ENCODE peak calls at places on chromosomes 5 and 9, in ten cellular contexts. One of them, this sample, is unnamed.

GRCh38 chr9:137434498-137435380 is 6.4 kb downstream of the ENTPD8 start:
- DNase-seq in HTR-8/SVneo: no peak
- DNase-seq in stimulated activated CD4-positive, alpha-beta T cell treated with anti-CD3 and anti-CD28 coated beads, Interleukin-2, amount 100 ng/mL, for 48 hours: no peak
- DNase-seq in activated CD4-positive, alpha-beta T cell treated with anti-CD3 and anti-CD28 coated beads, Interleukin-2, amount 50 U/mL, for 4 hours: no peak
- DNase-seq in RPMI8226: no peak
- DNase-seq in Jurkat, Clone E6-1: no peak
- DNase-seq in mesothelial cell of epicardium: peak
- DNase-seq in uterus: no peak
- DNase-seq in kidney tubule cell: no peak
- DNase-seq in iris pigment epithelial cell: no peak
- DNase-seq in this sample: no peak

GRCh38 chr5:473344-474192 is 30.6 kb downstream of the EXOC3 start:
- DNase-seq in HTR-8/SVneo: peak
- DNase-seq in stimulated activated CD4-positive, alpha-beta T cell treated with anti-CD3 and anti-CD28 coated beads, Interleukin-2, amount 100 ng/mL, for 48 hours: peak
- DNase-seq in activated CD4-positive, alpha-beta T cell treated with anti-CD3 and anti-CD28 coated beads, Interleukin-2, amount 50 U/mL, for 4 hours: no peak
- DNase-seq in RPMI8226: peak
- DNase-seq in Jurkat, Clone E6-1: no peak
- DNase-seq in mesothelial cell of epicardium: peak
- DNase-seq in uterus: no peak
- DNase-seq in kidney tubule cell: peak
- DNase-seq in iris pigment epithelial cell: peak
- DNase-seq in this sample: no peak

GRCh38 chr5:104016650-104017049 is 454.1 kb upstream of the NUDT12 start:
- DNase-seq in HTR-8/SVneo: no peak
- DNase-seq in stimulated activated CD4-positive, alpha-beta T cell treated with anti-CD3 and anti-CD28 coated beads, Interleukin-2, amount 100 ng/mL, for 48 hours: no peak
- DNase-seq in activated CD4-positive, alpha-beta T cell treated with anti-CD3 and anti-CD28 coated beads, Interleukin-2, amount 50 U/mL, for 4 hours: no peak
- DNase-seq in RPMI8226: no peak
- DNase-seq in Jurkat, Clone E6-1: no peak
- DNase-seq in mesothelial cell of epicardium: no peak
- DNase-seq in uterus: no peak
- DNase-seq in kidney tubule cell: no peak
- DNase-seq in iris pigment epithelial cell: peak
- DNase-seq in this sample: no peak

GRCh38 chr9:88106492-88106891 is 31.8 kb downstream of the SPATA31C2 start:
- DNase-seq in HTR-8/SVneo: peak
- DNase-seq in stimulated activated CD4-positive, alpha-beta T cell treated with anti-CD3 and anti-CD28 coated beads, Interleukin-2, amount 100 ng/mL, for 48 hours: no peak
- DNase-seq in activated CD4-positive, alpha-beta T cell treated with anti-CD3 and anti-CD28 coated beads, Interleukin-2, amount 50 U/mL, for 4 hours: no peak
- DNase-seq in RPMI8226: no peak
- DNase-seq in Jurkat, Clone E6-1: no peak
- DNase-seq in mesothelial cell of epicardium: no peak
- DNase-seq in uterus: peak
- DNase-seq in kidney tubule cell: peak
- DNase-seq in iris pigment epithelial cell: peak
- DNase-seq in this sample: no peak

GRCh38 chr9:87556821-87557220 is 59.2 kb downstream of the DAPK1 start:
- DNase-seq in HTR-8/SVneo: no peak
- DNase-seq in stimulated activated CD4-positive, alpha-beta T cell treated with anti-CD3 and anti-CD28 coated beads, Interleukin-2, amount 100 ng/mL, for 48 hours: no peak
- DNase-seq in activated CD4-positive, alpha-beta T cell treated with anti-CD3 and anti-CD28 coated beads, Interleukin-2, amount 50 U/mL, for 4 hours: no peak
- DNase-seq in RPMI8226: no peak
- DNase-seq in Jurkat, Clone E6-1: no peak
- DNase-seq in mesothelial cell of epicardium: no peak
- DNase-seq in uterus: no peak
- DNase-seq in kidney tubule cell: no peak
- DNase-seq in iris pigment epithelial cell: no peak
- DNase-seq in this sample: no peak

GRCh38 chr9:122954253-122954691 is 13.5 kb downstream of the RABGAP1 start:
- DNase-seq in HTR-8/SVneo: no peak
- DNase-seq in stimulated activated CD4-positive, alpha-beta T cell treated with anti-CD3 and anti-CD28 coated beads, Interleukin-2, amount 100 ng/mL, for 48 hours: no peak
- DNase-seq in activated CD4-positive, alpha-beta T cell treated with anti-CD3 and anti-CD28 coated beads, Interleukin-2, amount 50 U/mL, for 4 hours: no peak
- DNase-seq in RPMI8226: no peak
- DNase-seq in Jurkat, Clone E6-1: no peak
- DNase-seq in mesothelial cell of epicardium: no peak
- DNase-seq in uterus: no peak
- DNase-seq in kidney tubule cell: peak
- DNase-seq in iris pigment epithelial cell: peak
- DNase-seq in this sample: no peak

GRCh38 chr5:61051267-61051666 is 106.3 kb downstream of the NDUFAF2 start:
- DNase-seq in HTR-8/SVneo: peak
- DNase-seq in stimulated activated CD4-positive, alpha-beta T cell treated with anti-CD3 and anti-CD28 coated beads, Interleukin-2, amount 100 ng/mL, for 48 hours: no peak
- DNase-seq in activated CD4-positive, alpha-beta T cell treated with anti-CD3 and anti-CD28 coated beads, Interleukin-2, amount 50 U/mL, for 4 hours: no peak
- DNase-seq in RPMI8226: no peak
- DNase-seq in Jurkat, Clone E6-1: no peak
- DNase-seq in mesothelial cell of epicardium: no peak
- DNase-seq in uterus: no peak
- DNase-seq in kidney tubule cell: peak
- DNase-seq in iris pigment epithelial cell: peak
- DNase-seq in this sample: no peak

GRCh38 chr5:157930710-157931109 is 71.8 kb upstream of the CLINT1 start:
- DNase-seq in HTR-8/SVneo: no peak
- DNase-seq in stimulated activated CD4-positive, alpha-beta T cell treated with anti-CD3 and anti-CD28 coated beads, Interleukin-2, amount 100 ng/mL, for 48 hours: no peak
- DNase-seq in activated CD4-positive, alpha-beta T cell treated with anti-CD3 and anti-CD28 coated beads, Interleukin-2, amount 50 U/mL, for 4 hours: no peak
- DNase-seq in RPMI8226: peak
- DNase-seq in Jurkat, Clone E6-1: no peak
- DNase-seq in mesothelial cell of epicardium: no peak
- DNase-seq in uterus: no peak
- DNase-seq in kidney tubule cell: no peak
- DNase-seq in iris pigment epithelial cell: no peak
- DNase-seq in this sample: no peak

GRCh38 chr5:153523196-153523595 is 32.7 kb downstream of the GRIA1 start:
- DNase-seq in HTR-8/SVneo: no peak
- DNase-seq in stimulated activated CD4-positive, alpha-beta T cell treated with anti-CD3 and anti-CD28 coated beads, Interleukin-2, amount 100 ng/mL, for 48 hours: no peak
- DNase-seq in activated CD4-positive, alpha-beta T cell treated with anti-CD3 and anti-CD28 coated beads, Interleukin-2, amount 50 U/mL, for 4 hours: no peak
- DNase-seq in RPMI8226: no peak
- DNase-seq in Jurkat, Clone E6-1: no peak
- DNase-seq in mesothelial cell of epicardium: no peak
- DNase-seq in uterus: no peak
- DNase-seq in kidney tubule cell: peak
- DNase-seq in iris pigment epithelial cell: peak
- DNase-seq in this sample: no peak

GRCh38 chr5:156174225-156174624 is 152.7 kb upstream of the SGCD start:
- DNase-seq in HTR-8/SVneo: no peak
- DNase-seq in stimulated activated CD4-positive, alpha-beta T cell treated with anti-CD3 and anti-CD28 coated beads, Interleukin-2, amount 100 ng/mL, for 48 hours: no peak
- DNase-seq in activated CD4-positive, alpha-beta T cell treated with anti-CD3 and anti-CD28 coated beads, Interleukin-2, amount 50 U/mL, for 4 hours: no peak
- DNase-seq in RPMI8226: no peak
- DNase-seq in Jurkat, Clone E6-1: no peak
- DNase-seq in mesothelial cell of epicardium: no peak
- DNase-seq in uterus: no peak
- DNase-seq in kidney tubule cell: peak
- DNase-seq in iris pigment epithelial cell: no peak
- DNase-seq in this sample: no peak

GRCh38 chr5:67166460-67166871 is 30.1 kb downstream of the CD180 start:
- DNase-seq in HTR-8/SVneo: no peak
- DNase-seq in stimulated activated CD4-positive, alpha-beta T cell treated with anti-CD3 and anti-CD28 coated beads, Interleukin-2, amount 100 ng/mL, for 48 hours: peak
- DNase-seq in activated CD4-positive, alpha-beta T cell treated with anti-CD3 and anti-CD28 coated beads, Interleukin-2, amount 50 U/mL, for 4 hours: peak
- DNase-seq in RPMI8226: peak
- DNase-seq in Jurkat, Clone E6-1: no peak
- DNase-seq in mesothelial cell of epicardium: no peak
- DNase-seq in uterus: no peak
- DNase-seq in kidney tubule cell: peak
- DNase-seq in iris pigment epithelial cell: no peak
- DNase-seq in this sample: no peak

GRCh38 chr5:20536339-20536738 is 548.3 kb upstream of the CDH18 start:
- DNase-seq in HTR-8/SVneo: no peak
- DNase-seq in stimulated activated CD4-positive, alpha-beta T cell treated with anti-CD3 and anti-CD28 coated beads, Interleukin-2, amount 100 ng/mL, for 48 hours: no peak
- DNase-seq in activated CD4-positive, alpha-beta T cell treated with anti-CD3 and anti-CD28 coated beads, Interleukin-2, amount 50 U/mL, for 4 hours: no peak
- DNase-seq in RPMI8226: no peak
- DNase-seq in Jurkat, Clone E6-1: peak
- DNase-seq in mesothelial cell of epicardium: no peak
- DNase-seq in uterus: no peak
- DNase-seq in kidney tubule cell: no peak
- DNase-seq in iris pigment epithelial cell: no peak
- DNase-seq in this sample: no peak

GRCh38 chr9:79691496-79691895 is 119.7 kb downstream of the TLE4 start:
- DNase-seq in HTR-8/SVneo: no peak
- DNase-seq in stimulated activated CD4-positive, alpha-beta T cell treated with anti-CD3 and anti-CD28 coated beads, Interleukin-2, amount 100 ng/mL, for 48 hours: no peak
- DNase-seq in activated CD4-positive, alpha-beta T cell treated with anti-CD3 and anti-CD28 coated beads, Interleukin-2, amount 50 U/mL, for 4 hours: no peak
- DNase-seq in RPMI8226: no peak
- DNase-seq in Jurkat, Clone E6-1: no peak
- DNase-seq in mesothelial cell of epicardium: no peak
- DNase-seq in uterus: no peak
- DNase-seq in kidney tubule cell: no peak
- DNase-seq in iris pigment epithelial cell: no peak
- DNase-seq in this sample: no peak

GRCh38 chr9:38619556-38620447 is 594 bp downstream of the ANKRD18A start:
- DNase-seq in HTR-8/SVneo: no peak
- DNase-seq in stimulated activated CD4-positive, alpha-beta T cell treated with anti-CD3 and anti-CD28 coated beads, Interleukin-2, amount 100 ng/mL, for 48 hours: peak
- DNase-seq in activated CD4-positive, alpha-beta T cell treated with anti-CD3 and anti-CD28 coated beads, Interleukin-2, amount 50 U/mL, for 4 hours: peak
- DNase-seq in RPMI8226: no peak
- DNase-seq in Jurkat, Clone E6-1: no peak
- DNase-seq in mesothelial cell of epicardium: no peak
- DNase-seq in uterus: no peak
- DNase-seq in kidney tubule cell: peak
- DNase-seq in iris pigment epithelial cell: no peak
- DNase-seq in this sample: no peak

GRCh38 chr5:179914032-179914755 is 6.5 kb upstream of the TBC1D9B start:
- DNase-seq in HTR-8/SVneo: peak
- DNase-seq in stimulated activated CD4-positive, alpha-beta T cell treated with anti-CD3 and anti-CD28 coated beads, Interleukin-2, amount 100 ng/mL, for 48 hours: no peak
- DNase-seq in activated CD4-positive, alpha-beta T cell treated with anti-CD3 and anti-CD28 coated beads, Interleukin-2, amount 50 U/mL, for 4 hours: no peak
- DNase-seq in RPMI8226: no peak
- DNase-seq in Jurkat, Clone E6-1: no peak
- DNase-seq in mesothelial cell of epicardium: no peak
- DNase-seq in uterus: no peak
- DNase-seq in kidney tubule cell: peak
- DNase-seq in iris pigment epithelial cell: peak
- DNase-seq in this sample: peak

GRCh38 chr5:175829718-175830585 is 41.4 kb upstream of the CPLX2 start:
- DNase-seq in HTR-8/SVneo: no peak
- DNase-seq in stimulated activated CD4-positive, alpha-beta T cell treated with anti-CD3 and anti-CD28 coated beads, Interleukin-2, amount 100 ng/mL, for 48 hours: no peak
- DNase-seq in activated CD4-positive, alpha-beta T cell treated with anti-CD3 and anti-CD28 coated beads, Interleukin-2, amount 50 U/mL, for 4 hours: no peak
- DNase-seq in RPMI8226: no peak
- DNase-seq in Jurkat, Clone E6-1: no peak
- DNase-seq in mesothelial cell of epicardium: no peak
- DNase-seq in uterus: no peak
- DNase-seq in kidney tubule cell: no peak
- DNase-seq in iris pigment epithelial cell: no peak
- DNase-seq in this sample: no peak

This sample was measured in smooth muscle cell of the brain vasculature.